ENCODE peak calls at places on chromosomes 2 and 18, in nine cellular contexts. Q, C, N, W, G, E, X, Y and B are unnamed samples.

GRCh38 chr2:238260879-238261278 is 21.0 kb upstream of the HES6 start:
- DNase-seq in N (no peak), X (no peak), Y (no peak), G (no peak), W (no peak), E (no peak), C (no peak), Q (no peak), B (no peak)

GRCh38 chr2:218357194-218358177 is 829 bp downstream of the CATIP start:
- DNase-seq in X (no peak), G (no peak), C (no peak), N (no peak), Y (no peak), E (no peak), W (no peak), Q (no peak), B (no peak)

GRCh38 chr2:230666446-230666845 is 46.2 kb upstream of the CAB39 start:
- DNase-seq in Y (no peak), W (no peak), E (no peak), C (no peak), G (no peak), Q (no peak), X (no peak), N (no peak), B (no peak)

GRCh38 chr2:65436169-65436824 is 3.9 kb upstream of the SPRED2 start:
- DNase-seq in N (peak; percentile 92), C (peak; percentile 88), Q (peak; percentile 18), E (peak; percentile 42), G (peak; percentile 73), Y (no peak), X (peak; percentile 78), W (peak; percentile 31), B (peak; percentile 83)

GRCh38 chr2:1510184-1510583 is 96.9 kb downstream of the TPO start:
- DNase-seq in N (no peak), Y (no peak), X (no peak), E (no peak), C (no peak), W (peak; percentile 12), Q (no peak), G (no peak), B (no peak)

GRCh38 chr18:62863629-62864028 is 148.3 kb downstream of the PHLPP1 start:
- DNase-seq in Y (no peak), E (no peak), G (no peak), X (no peak), C (peak; percentile 29), N (no peak), Q (no peak), W (no peak), B (no peak)

GRCh38 chr2:10322481-10322880 is 19.8 kb downstream of the HPCAL1 start:
- DNase-seq in Y (no peak), N (no peak), Q (no peak), X (no peak), E (no peak), C (no peak), W (no peak), G (no peak), B (no peak)

GRCh38 chr2:132873738-132874137 is 203.7 kb upstream of the LYPD1 start:
- DNase-seq in X (no peak), W (no peak), Y (no peak), G (no peak), C (peak; percentile 70), Q (no peak), E (no peak), N (no peak), B (no peak)

GRCh38 chr18:29154196-29154757 is 977.3 kb upstream of the CDH2 start:
- DNase-seq in X (no peak), E (no peak), W (no peak), C (peak; percentile 81), Y (no peak), G (no peak), Q (no peak), N (no peak), B (no peak)

GRCh38 chr2:209960676-209961630 is 41.5 kb upstream of the RPE start:
- DNase-seq in E (no peak), C (peak; percentile 60), N (no peak), Y (no peak), W (no peak), X (peak; percentile 44), Q (peak; percentile 48), G (peak; percentile 43), B (peak; percentile 63)

GRCh38 chr18:27967938-27968803 is 208.8 kb downstream of the CDH2 start:
- DNase-seq in E (no peak), N (no peak), W (no peak), Y (no peak), G (no peak), X (no peak), C (no peak), Q (no peak), B (no peak)

GRCh38 chr2:11073251-11073650 is 82.0 kb upstream of the SLC66A3 start:
- DNase-seq in E (no peak), X (no peak), G (no peak), N (no peak), Y (no peak), Q (no peak), W (no peak), C (peak; percentile 28), B (peak; percentile 56)

GRCh38 chr2:222972420-222972819 is 79.6 kb upstream of the KCNE4 start:
- DNase-seq in Y (no peak), N (no peak), C (no peak), X (no peak), W (no peak), G (no peak), E (no peak), Q (no peak), B (no peak)